ENCODE peak calls at places on chromosomes 2 and 18, in nine cellular contexts. G is H9; Q is neural progenitor cell; M is RWPE1; F is activated B cell treated with CpG ODN at 0.5 μM for 24 hours; B is WERI-Rb-1; D is colonic mucosa; K is heart left ventricle; L is CD8-positive, alpha-beta T cell. W is an unnamed sample.
A peak's percentile ranks its signal among the peaks of the same experiment; 100 is the strongest.

GRCh38 chr2:125240870-125241269 is 1215.8 kb downstream of the CNTNAP5 start:
- DNase-seq in G (no peak), Q (no peak), M (no peak), F (no peak), B (no peak), D (no peak), K (no peak), L (no peak), W (no peak)

GRCh38 chr18:27713727-27714080 is 463.2 kb downstream of the CDH2 start:
- DNase-seq in G (no peak), Q (peak; percentile 53), M (no peak), F (no peak), B (no peak), D (no peak), K (no peak), L (no peak), W (no peak)

GRCh38 chr2:25615920-25616319 is 57.5 kb downstream of the DTNB start:
- DNase-seq in G (no peak), Q (no peak), M (no peak), F (no peak), B (no peak), D (no peak), K (no peak), L (no peak), W (no peak)

GRCh38 chr18:79486356-79487197 is 90.8 kb downstream of the NFATC1 start:
- DNase-seq in G (no peak), Q (no peak), M (no peak), F (no peak), B (no peak), D (no peak), K (peak; percentile 25), L (no peak), W (peak; percentile 43)

GRCh38 chr2:42823744-42824453 is 31.5 kb upstream of the HAAO start:
- DNase-seq in G (no peak), Q (no peak), M (no peak), F (no peak), B (no peak), D (no peak), K (no peak), L (no peak), W (no peak)

GRCh38 chr2:119219873-119220272 is 3.8 kb upstream of the STEAP3 start:
- DNase-seq in G (no peak), Q (no peak), M (no peak), F (no peak), B (no peak), D (no peak), K (no peak), L (no peak), W (no peak)

GRCh38 chr18:3804336-3804735 is 354.4 kb downstream of the TGIF1 start:
- DNase-seq in G (no peak), Q (no peak), M (no peak), F (no peak), B (no peak), D (no peak), K (no peak), L (no peak), W (no peak)

GRCh38 chr2:158774663-158775062 is 20.5 kb upstream of the DAPL1 start:
- DNase-seq in G (no peak), Q (no peak), M (no peak), F (no peak), B (no peak), D (no peak), K (no peak), L (no peak), W (no peak)

GRCh38 chr2:46489430-46489829 is 10.1 kb downstream of the TMEM247 start:
- DNase-seq in G (no peak), Q (no peak), M (no peak), F (no peak), B (no peak), D (no peak), K (no peak), L (no peak), W (no peak)

GRCh38 chr18:21851327-21851961 is 110.9 kb downstream of the MIB1 start:
- DNase-seq in G (no peak), Q (no peak), M (peak; percentile 8), F (no peak), B (no peak), D (no peak), K (no peak), L (no peak), W (no peak)

GRCh38 chr2:172962824-172963223 is 112.8 kb upstream of the MAP3K20 start:
- DNase-seq in G (no peak), Q (no peak), M (no peak), F (no peak), B (no peak), D (no peak), K (no peak), L (no peak), W (peak; percentile 72)

GRCh38 chr18:2898131-2898640 is 51.4 kb downstream of the EMILIN2 start:
- DNase-seq in G (no peak), Q (no peak), M (peak; percentile 46), F (no peak), B (no peak), D (no peak), K (no peak), L (no peak), W (peak; percentile 58)

GRCh38 chr2:124888431-124888830 is 863.3 kb downstream of the CNTNAP5 start:
- DNase-seq in G (no peak), Q (no peak), M (no peak), F (no peak), B (no peak), D (no peak), K (no peak), L (no peak), W (no peak)

GRCh38 chr2:222842517-222843174 is 18.2 kb upstream of the ACSL3 start:
- DNase-seq in G (no peak), Q (no peak), M (no peak), F (no peak), B (no peak), D (no peak), K (no peak), L (no peak), W (no peak)

GRCh38 chr2:9813312-9814128 is 29.8 kb upstream of the TAF1B start:
- DNase-seq in G (peak; percentile 88), Q (peak; percentile 92), M (peak; percentile 68), F (peak; percentile 59), B (peak; percentile 94), D (peak; percentile 73), K (peak; percentile 69), L (peak; percentile 34), W (no peak)

GRCh38 chr2:88606371-88607030 is 20.8 kb downstream of the EIF2AK3 start:
- DNase-seq in G (no peak), Q (no peak), M (no peak), F (no peak), B (no peak), D (no peak), K (no peak), L (no peak), W (no peak)

DNA sequence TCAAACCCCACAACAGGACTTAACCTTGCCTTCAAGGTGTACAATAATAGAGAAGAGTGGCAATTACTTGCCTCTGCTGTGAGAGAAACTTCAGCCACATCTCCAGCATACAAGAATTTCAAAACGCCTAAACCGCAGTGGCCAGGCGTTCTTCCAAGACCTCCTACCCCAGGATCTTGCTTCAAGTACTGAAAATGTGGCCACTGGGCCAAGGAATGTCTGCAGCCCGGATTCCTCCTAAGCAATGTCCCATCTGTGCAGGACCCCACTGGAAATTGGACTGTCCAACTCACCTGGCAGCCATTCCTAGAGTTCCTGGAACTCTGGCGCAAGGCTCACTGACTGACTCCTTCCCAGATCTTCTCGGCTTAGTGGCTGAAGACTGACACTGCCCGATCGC is 2.8 kb upstream of the CYB5A start:
- DNase-seq in G (no peak), Q (no peak), M (no peak), F (no peak), B (no peak), D (no peak), K (no peak), L (no peak), W (no peak)
- TF ChIP-seq CTCF in G (no peak), Q (no peak), M (no peak), F (no peak), B (no peak), D (no peak), K (no peak), L (no peak), W (no peak)

DNA sequence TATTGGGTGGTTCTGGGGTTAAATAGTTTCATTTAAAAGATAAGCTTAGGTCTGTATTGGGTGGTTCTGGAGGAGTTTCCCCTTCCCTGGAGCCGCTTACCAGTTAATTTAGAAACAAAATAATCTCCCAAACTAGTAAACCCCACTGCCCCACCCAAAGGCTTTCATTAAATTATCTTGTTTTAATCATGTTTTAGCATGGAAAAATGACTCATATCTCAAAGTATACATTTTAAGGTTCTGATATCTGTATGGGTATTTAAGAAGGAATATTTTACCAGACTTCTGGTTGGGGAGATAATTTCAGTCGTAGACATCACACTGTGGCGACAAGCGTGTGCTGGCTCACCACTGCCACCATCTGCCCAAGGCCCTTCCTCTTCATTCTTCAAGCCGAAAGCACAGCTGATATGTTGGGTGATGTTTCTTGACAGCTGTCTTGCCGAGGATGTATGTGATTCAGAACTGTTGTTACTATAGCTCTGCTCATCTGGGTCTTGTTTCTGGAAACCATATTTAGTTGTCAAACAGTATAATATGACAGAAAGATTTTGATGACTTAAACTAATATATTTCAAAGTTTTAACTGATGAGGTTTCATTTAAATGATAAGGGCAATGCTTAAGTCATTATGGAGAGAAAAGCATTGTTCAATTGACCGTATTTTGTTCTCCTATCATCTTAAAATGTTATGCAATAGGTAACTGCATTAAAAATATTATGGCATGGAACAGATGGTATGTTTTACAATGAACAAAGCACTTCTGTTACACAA is 5.1 kb downstream of the FIGLA start:
- DNase-seq in G (peak; percentile 62), Q (peak; percentile 71), M (peak; percentile 34), F (no peak), B (peak; percentile 81), D (no peak), K (no peak), L (no peak), W (no peak)
- TF ChIP-seq CTCF in G (peak; percentile 79), Q (peak; percentile 68), M (no peak), F (no peak), B (peak; percentile 89), D (no peak), K (no peak), L (no peak), W (peak; percentile 21)

GRCh38 chr2:182014284-182014683 is 28.6 kb downstream of the PPP1R1C start:
- DNase-seq in G (peak; percentile 36), Q (no peak), M (no peak), F (no peak), B (no peak), D (no peak), K (no peak), L (no peak), W (no peak)
- TF ChIP-seq CTCF in G (no peak), Q (no peak), M (no peak), F (no peak), B (no peak), D (no peak), K (no peak), L (no peak), W (no peak)

DNA sequence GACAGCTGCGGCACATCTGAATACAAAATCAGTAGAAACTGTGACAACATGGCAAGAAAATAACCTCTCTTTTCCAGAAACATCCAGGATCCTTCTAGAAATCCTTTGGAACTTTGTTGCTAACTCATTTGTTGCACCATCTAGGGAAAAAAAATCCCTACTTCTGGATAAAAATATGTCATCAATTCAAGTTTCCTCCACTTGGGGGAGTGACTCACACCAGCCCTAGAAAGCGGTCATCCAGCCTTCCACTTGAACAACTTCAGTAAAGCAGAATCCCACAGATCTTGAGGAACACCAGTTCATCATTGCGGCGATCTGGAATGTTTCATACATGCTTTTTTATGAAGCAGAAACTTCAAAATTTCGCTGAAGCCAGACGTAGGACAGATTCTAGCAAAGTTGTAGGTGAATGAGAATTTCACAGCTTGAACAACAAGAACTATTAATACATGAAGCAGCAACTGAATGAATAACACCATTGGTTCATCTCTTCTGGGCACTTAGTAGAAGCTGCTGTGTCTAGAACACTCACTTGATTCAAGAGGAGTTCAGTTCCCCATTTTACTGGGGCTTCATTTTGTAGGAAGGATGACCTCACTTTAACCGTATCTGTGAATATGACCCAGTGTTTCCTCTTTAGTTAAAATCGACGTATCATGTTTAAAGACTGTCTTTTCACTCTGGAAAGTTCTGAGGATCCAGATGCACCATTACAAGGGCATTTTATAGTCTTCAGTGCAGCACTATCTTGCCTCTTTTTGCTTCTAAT is 48.0 kb downstream of the LRRTM1 start:
- DNase-seq in G (peak; percentile 33), Q (peak; percentile 55), M (peak; percentile 11), F (no peak), B (peak; percentile 23), D (no peak), K (no peak), L (no peak), W (no peak)
- TF ChIP-seq CTCF in G (peak; percentile 67), Q (peak; percentile 62), M (no peak), F (no peak), B (peak; percentile 54), D (no peak), K (no peak), L (no peak), W (no peak)

W was measured in CD14-positive monocyte.